ENCODE peak calls at places on chromosome 15, in nine cellular contexts. N is suprapubic skin, G is mucosa of descending colon, K is OCI-LY7, U is left ventricle myocardium inferior, S is fibroblast of lung, F is Peyer's patch, M is cardiac muscle cell, Z is endodermal cell. P is an unnamed sample. For H3K9me3, the result is how much of the 10 kb centered on the place peaks cover.

GRCh38 chr15:83897037-83897436 is 243.1 kb downstream of the ADAMTSL3 start:
- DNase-seq in N (no peak), G (no peak), K (no peak), U (no peak), S (no peak), F (no peak), M (no peak), Z (no peak), P (no peak)

GRCh38 chr15:25982736-25983135 is 119.6 kb upstream of the ATP10A start:
- DNase-seq in N (no peak), G (no peak), K (no peak), U (no peak), S (no peak), F (no peak), M (no peak), Z (no peak), P (no peak)

GRCh38 chr15:101657968-101658784 is 6.0 kb upstream of the TM2D3 start:
- DNase-seq in N (no peak), G (peak), K (no peak), U (peak), S (no peak), F (peak), M (no peak), Z (no peak), P (no peak)

GRCh38 chr15:65730560-65731172 is 61.4 kb downstream of the DENND4A start:
- DNase-seq in N (no peak), G (no peak), K (no peak), U (no peak), S (no peak), F (no peak), M (no peak), Z (no peak), P (no peak)

GRCh38 chr15:48996276-48996675 is 32.6 kb upstream of the SHC4 start:
- DNase-seq in N (no peak), G (no peak), K (no peak), U (no peak), S (peak), F (no peak), M (no peak), Z (no peak), P (no peak)

GRCh38 chr15:90300988-90301715 is 35.7 kb downstream of the NGRN start:
- DNase-seq in N (no peak), G (peak), K (peak), U (peak), S (peak), F (peak), M (peak), Z (peak), P (peak)

GRCh38 chr15:32651229-32651837 is 9.8 kb downstream of the SCG5 start:
- DNase-seq in N (no peak), G (peak), K (peak), U (no peak), S (peak), F (peak), M (peak), Z (peak), P (peak)

GRCh38 chr15:51780636-51781035 is 29.2 kb downstream of the TMOD2 start:
- DNase-seq in N (no peak), G (no peak), K (no peak), U (no peak), S (no peak), F (no peak), M (no peak), Z (no peak), P (no peak)

GRCh38 chr15:90325677-90326200 is 26.3 kb upstream of the ZNF774 start:
- DNase-seq in N (no peak), G (no peak), K (no peak), U (no peak), S (no peak), F (no peak), M (no peak), Z (no peak), P (no peak)

GRCh38 chr15:101477851-101478353 is 11.6 kb downstream of the PCSK6 start:
- DNase-seq in N (no peak), G (no peak), K (no peak), U (no peak), S (no peak), F (no peak), M (peak), Z (peak), P (no peak)

GRCh38 chr15:63870403-63871209 is 36.9 kb upstream of the HERC1 start:
- DNase-seq in N (no peak), G (peak), K (no peak), U (no peak), S (peak), F (no peak), M (peak), Z (peak), P (no peak)

GRCh38 chr15:22224241-22224671 is 143.9 kb downstream of the OR4M2 start:
- DNase-seq in N (no peak), G (no peak), K (peak), U (no peak), S (no peak), F (no peak), M (no peak), Z (no peak), P (peak)

GRCh38 chr15:92886229-92886628 is 13.9 kb upstream of the CHD2 start:
- DNase-seq in N (no peak), G (no peak), K (no peak), U (no peak), S (no peak), F (no peak), M (no peak), Z (no peak), P (no peak)

GRCh38 chr15:92733090-92733933 is 77.7 kb upstream of the FAM174B start:
- DNase-seq in N (no peak), G (no peak), K (no peak), U (no peak), S (no peak), F (no peak), M (no peak), Z (no peak), P (no peak)

DNA sequence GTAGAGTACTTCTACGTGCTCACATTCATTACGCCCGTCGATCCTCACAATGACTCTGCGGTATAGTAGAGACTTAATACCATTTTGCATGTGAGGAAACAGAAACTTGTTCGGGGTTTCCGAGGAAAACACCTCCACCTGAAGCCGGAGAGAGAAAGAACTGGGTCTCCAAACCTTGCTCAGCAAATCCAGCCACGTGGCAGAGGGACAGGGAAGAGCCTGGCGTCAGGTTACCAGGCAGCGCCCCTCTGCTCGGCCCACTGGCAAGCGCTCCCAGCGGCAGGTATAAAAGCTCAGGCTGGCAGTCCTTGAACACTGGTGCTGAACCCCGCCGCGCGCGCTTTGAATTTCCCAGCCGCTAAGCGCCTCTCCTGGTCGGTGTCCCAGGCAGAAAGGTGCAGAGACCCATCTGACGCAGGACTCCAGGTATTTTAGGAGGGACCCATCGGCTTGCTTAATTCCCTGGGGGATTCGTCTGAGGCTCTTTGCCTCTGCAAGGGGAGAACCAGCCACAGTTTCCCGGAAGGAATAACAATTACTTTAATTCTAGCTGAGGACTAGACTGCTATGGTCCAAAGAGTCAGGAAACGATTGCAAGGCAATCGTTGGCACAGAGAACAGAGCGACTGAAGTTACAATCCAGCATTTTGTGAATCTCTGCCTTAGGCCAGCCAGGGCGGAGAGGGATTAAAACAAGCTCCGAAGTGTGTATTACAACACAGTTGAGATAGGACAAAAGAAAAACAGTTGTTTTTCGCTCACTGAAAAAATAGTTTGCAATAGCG is at the start of gene C2CD4A:
- DNase-seq in N (no peak), G (peak), K (peak), U (peak), S (peak), F (peak), M (peak), Z (peak), P (peak)
- TF ChIP-seq CTCF in N (peak), G (no peak), K (peak), U (peak), S (no peak), F (peak), M (peak), Z (peak), P (peak)

DNA sequence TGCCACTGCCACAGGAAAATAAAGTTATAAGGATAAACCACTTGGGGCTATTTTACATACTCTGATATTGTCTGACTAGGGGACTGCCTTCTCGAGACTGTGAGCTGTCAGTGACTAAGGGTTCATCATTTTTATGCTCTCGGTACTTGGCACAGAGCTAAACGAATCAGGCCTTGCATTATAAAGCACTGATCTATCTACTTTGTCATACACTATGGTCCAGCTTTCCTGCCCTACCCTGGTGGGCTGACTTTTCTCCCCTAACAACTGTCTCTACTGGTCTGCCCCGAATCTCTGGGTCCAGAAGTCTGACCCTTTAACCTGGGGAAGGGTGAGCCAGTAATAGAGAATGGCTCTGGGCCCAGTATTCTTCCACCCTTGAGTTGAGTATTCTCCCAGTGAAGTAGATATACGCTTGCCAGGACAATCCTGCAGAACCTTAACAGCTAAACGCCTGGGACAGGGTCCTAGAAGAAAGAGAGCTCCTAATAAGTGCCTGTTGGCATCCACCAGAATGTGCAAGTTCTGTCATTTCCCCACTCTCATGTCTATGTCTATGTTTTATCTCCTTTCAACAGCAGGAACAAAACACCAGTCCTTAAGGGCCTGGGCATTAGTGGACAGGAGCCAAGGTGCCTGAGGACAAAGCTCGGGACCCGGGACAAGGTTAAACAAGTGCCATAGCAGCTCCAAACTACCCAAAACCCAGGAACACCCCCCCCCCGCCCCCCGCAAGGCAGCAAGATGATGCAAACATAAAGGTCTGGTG is 1.3 kb downstream of the LARP6 start:
- DNase-seq in N (no peak), G (no peak), K (no peak), U (no peak), S (peak), F (no peak), M (peak), Z (no peak), P (peak)
- H3K4me3 ChIP-seq in N (peak), G (no peak), K (no peak), U (peak), S (peak), F (peak), M (peak), Z (peak), P (peak)

DNA sequence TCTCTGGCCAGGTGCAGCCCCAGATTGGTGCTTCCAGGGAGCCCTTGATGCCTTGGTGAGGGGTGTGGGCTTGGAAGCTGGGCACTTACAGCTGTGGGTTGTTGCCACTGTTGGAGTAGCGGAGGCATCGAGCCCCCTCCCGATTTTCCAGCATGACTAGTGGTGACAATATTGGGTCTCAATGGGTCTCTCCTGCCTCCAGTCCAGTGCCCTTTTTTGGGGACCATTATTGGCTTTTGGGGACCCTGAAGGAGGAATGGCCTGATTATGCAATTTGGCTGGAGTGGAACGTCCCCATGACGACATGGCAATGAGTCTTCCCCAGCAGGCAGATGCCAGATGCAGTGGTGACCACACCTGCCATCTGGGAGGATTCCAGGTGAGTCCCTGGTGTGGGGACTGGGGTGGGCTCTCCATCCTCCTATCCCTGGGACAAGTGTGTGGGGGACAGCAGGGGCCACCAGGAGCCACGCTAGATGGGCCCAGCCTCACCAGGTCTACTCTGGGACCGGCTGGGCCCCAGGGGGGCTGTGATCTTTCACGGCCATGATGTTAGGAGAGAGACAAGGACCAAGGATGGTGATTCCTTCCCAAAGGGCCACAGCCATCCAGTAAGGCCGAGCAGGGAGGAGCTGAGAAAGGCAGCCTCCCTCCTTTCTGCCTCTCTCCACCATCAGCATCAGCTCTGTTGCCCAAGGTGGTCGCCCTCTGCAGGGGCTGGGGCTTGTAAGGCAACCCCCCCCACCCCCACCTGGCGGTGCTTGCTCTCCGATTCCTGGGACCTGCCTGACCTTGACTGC is 196.8 kb downstream of the GOLGA6L6 start:
- DNase-seq in N (peak), G (no peak), K (no peak), U (no peak), S (no peak), F (peak), M (no peak), Z (no peak), P (peak)
- H3K9me3 ChIP-seq in N (under half), G (half or more), K (under half), U (under half), S (under half), F (under half), M (under half), Z (half or more), P (under half)

GRCh38 chr15:38823272-38823671 is 258.7 kb upstream of the RASGRP1 start:
- DNase-seq in N (no peak), G (no peak), K (no peak), U (no peak), S (no peak), F (no peak), M (no peak), Z (no peak), P (no peak)
- TF ChIP-seq CTCF in N (no peak), G (no peak), K (no peak), U (no peak), S (no peak), F (no peak), M (no peak), Z (no peak), P (no peak)

GRCh38 chr15:80455668-80456442 is 51.7 kb downstream of the ARNT2 start:
- DNase-seq in N (no peak), G (peak), K (peak), U (no peak), S (peak), F (peak), M (peak), Z (peak), P (peak)
- H3K4me3 ChIP-seq in N (no peak), G (no peak), K (no peak), U (no peak), S (no peak), F (no peak), M (no peak), Z (no peak), P (no peak)

GRCh38 chr15:43361313-43361903 is 9.4 kb downstream of the ZSCAN29 start:
- DNase-seq in N (no peak), G (no peak), K (no peak), U (no peak), S (peak), F (no peak), M (no peak), Z (no peak), P (no peak)
- H3K9me3 ChIP-seq in N (under half), G (half or more), K (under half), U (half or more), S (under half), F (under half), M (under half), Z (half or more), P (half or more)